ENCODE peak calls at places on chromosome 1, in seven cellular contexts. V, X, H, G, S, C and T are unnamed samples.

GRCh38 chr1:18446751-18447150 is 34.0 kb upstream of the KLHDC7A start:
- DNase-seq in X (no peak), H (no peak), V (no peak), S (no peak), C (no peak), G (no peak), T (no peak)

GRCh38 chr1:201899683-201900429 is 11.2 kb downstream of the SHISA4 start:
- DNase-seq in G (no peak), C (no peak), V (no peak), S (no peak), X (no peak), H (no peak), T (no peak)

GRCh38 chr1:35835398-35835797 is 27.6 kb downstream of the AGO4 start:
- DNase-seq in H (peak), G (no peak), X (no peak), V (no peak), S (no peak), C (no peak), T (no peak)

GRCh38 chr1:55669308-55669707 is 454.1 kb upstream of the USP24 start:
- DNase-seq in V (peak), X (no peak), S (peak), G (no peak), C (peak), H (no peak), T (no peak)

GRCh38 chr1:159929155-159930051 is 4.1 kb upstream of the TAGLN2 start:
- DNase-seq in G (no peak), C (no peak), S (no peak), V (no peak), X (no peak), H (no peak), T (no peak)

GRCh38 chr1:182120411-182121258 is 59.1 kb upstream of the ZNF648 start:
- DNase-seq in C (no peak), G (peak), H (peak), V (no peak), X (no peak), S (no peak), T (no peak)

GRCh38 chr1:151820940-151821339 is 10.7 kb downstream of the RORC start:
- DNase-seq in G (peak), S (no peak), C (no peak), H (no peak), X (no peak), V (no peak), T (no peak)

GRCh38 chr1:166116026-166116425 is 50.8 kb downstream of the FAM78B start:
- DNase-seq in X (no peak), V (no peak), G (no peak), H (no peak), C (no peak), S (no peak), T (no peak)

GRCh38 chr1:36464605-36465393 is 615 bp upstream of the MRPS15 start:
- DNase-seq in H (peak), X (no peak), V (no peak), C (peak), S (no peak), G (no peak), T (no peak)

GRCh38 chr1:18151436-18151835 is 43.8 kb downstream of the IGSF21 start:
- DNase-seq in G (no peak), S (no peak), X (no peak), H (no peak), C (no peak), V (no peak), T (no peak)

GRCh38 chr1:67415041-67415440 is 15.2 kb downstream of the SERBP1 start:
- DNase-seq in G (no peak), V (no peak), C (no peak), H (no peak), X (no peak), S (no peak), T (no peak)

GRCh38 chr1:4495809-4496208 is 158.6 kb upstream of the AJAP1 start:
- DNase-seq in H (no peak), S (no peak), X (no peak), G (no peak), C (no peak), V (no peak), T (no peak)

GRCh38 chr1:30372792-30373433 is 350.5 kb downstream of the MATN1 start:
- DNase-seq in X (no peak), G (no peak), H (no peak), S (peak), C (no peak), V (no peak), T (no peak)

DNA sequence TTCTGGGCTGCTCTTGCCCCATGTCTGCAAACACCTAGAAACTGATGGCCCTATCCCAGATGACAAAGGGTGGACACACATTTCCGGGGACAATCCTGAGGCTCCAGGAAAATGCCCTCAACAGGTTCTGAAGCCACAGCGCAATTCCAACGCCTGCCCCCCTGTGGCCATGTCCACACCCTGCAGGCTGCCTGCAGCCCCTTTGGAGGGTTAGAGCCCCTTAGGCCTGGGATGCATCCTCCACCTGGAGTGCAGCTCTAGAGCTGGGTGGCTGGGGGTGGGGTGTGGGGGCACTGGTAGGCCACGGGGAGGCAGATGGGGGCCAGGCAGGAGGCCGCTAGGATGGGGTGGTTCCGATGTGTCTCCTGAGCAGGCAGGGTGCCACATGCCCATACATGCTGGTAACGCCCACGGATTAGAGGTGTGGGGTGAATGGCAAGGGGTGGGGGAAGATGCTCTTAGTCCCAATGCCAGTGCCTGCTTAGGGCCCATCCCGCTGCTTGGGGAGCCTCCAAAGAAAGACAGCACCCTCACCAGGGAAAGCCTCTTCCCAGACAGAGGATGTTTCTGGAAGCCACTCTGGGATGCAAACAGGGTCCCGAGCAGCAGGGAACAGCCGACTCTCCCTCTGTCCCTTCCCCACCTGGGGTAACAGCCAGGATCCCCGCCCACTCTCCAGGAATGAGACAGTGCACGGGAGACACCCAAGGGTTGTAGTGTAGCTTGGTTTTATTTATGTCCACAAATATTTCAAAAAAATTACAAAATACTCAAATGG is 34.0 kb downstream of the SLC45A1 start:
- DNase-seq in S (no peak), X (no peak), H (peak), G (no peak), C (no peak), V (no peak), T (peak)
- TF ChIP-seq CTCF in S (peak), X (peak), H (peak), G (peak), C (peak), V (peak), T (peak)

GRCh38 chr1:27483659-27484058 is 6.3 kb downstream of the WASF2 start:
- DNase-seq in V (no peak), X (no peak), C (no peak), H (no peak), S (no peak), G (no peak), T (no peak)
- TF ChIP-seq CTCF in V (no peak), X (no peak), C (no peak), H (no peak), S (no peak), G (no peak), T (no peak)

GRCh38 chr1:224053456-224053855 is 60.5 kb upstream of the FBXO28 start:
- DNase-seq in G (no peak), C (no peak), S (no peak), H (no peak), V (no peak), X (no peak), T (no peak)
- TF ChIP-seq CTCF in G (no peak), C (no peak), S (no peak), H (no peak), V (no peak), X (no peak), T (no peak)

DNA sequence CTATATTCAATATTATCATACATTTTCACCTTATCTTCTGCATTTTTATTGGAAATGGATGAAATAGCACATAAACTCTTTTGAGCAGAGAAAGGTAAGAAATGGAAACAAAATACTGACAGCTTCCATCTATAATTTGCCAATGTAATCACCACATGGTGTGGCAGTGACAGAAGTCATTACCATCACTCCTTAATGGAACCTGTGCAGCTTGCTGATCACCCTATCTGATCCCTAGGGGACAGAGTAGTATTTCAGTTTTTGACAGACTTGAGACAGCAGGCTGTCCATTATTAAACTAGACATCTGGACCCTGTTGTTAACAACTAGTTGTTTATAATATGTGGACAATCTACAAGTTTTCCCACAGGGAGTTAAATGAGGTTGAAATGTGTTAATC is 9.3 kb downstream of the KCNT2 start:
- DNase-seq in H (no peak), C (no peak), G (no peak), X (no peak), S (no peak), V (no peak), T (no peak)
- TF ChIP-seq CTCF in H (no peak), C (no peak), G (no peak), X (no peak), S (no peak), V (no peak), T (no peak)